ENCODE peak calls at places on chromosomes 6 and 20, in ten cellular contexts. S is stomach; R is Panc1; B is neuronal stem cell; Q is body of pancreas; P is heart right ventricle; X is psoas muscle; H is CD4-positive, alpha-beta T cell; M is aorta; C is hepatocyte. A is an unnamed sample. For H3K9me3, the result is how much of the 10 kb centered on the place peaks cover.

GRCh38 chr6:84842526-84843161 is 78.2 kb upstream of the TBX18 start:
- DNase-seq in S (no peak), R (no peak), B (no peak), Q (no peak), P (no peak), X (no peak), H (no peak), M (no peak), C (peak), A (no peak)

GRCh38 chr20:5932796-5933195 is 17.5 kb downstream of the TRMT6 start:
- DNase-seq in S (no peak), R (no peak), B (no peak), Q (no peak), P (no peak), X (no peak), H (no peak), M (no peak), C (no peak), A (no peak)

GRCh38 chr6:136788069-136788902 is 4.0 kb downstream of the MAP3K5 start:
- DNase-seq in S (no peak), R (no peak), B (no peak), Q (no peak), P (no peak), X (no peak), H (no peak), M (no peak), C (no peak), A (no peak)

GRCh38 chr6:17780071-17780470 is 73.3 kb upstream of the NUP153 start:
- DNase-seq in S (no peak), R (no peak), B (no peak), Q (no peak), P (no peak), X (no peak), H (no peak), M (no peak), C (no peak), A (peak)

GRCh38 chr6:39882567-39882953 is 51.7 kb downstream of the MOCS1 start:
- DNase-seq in S (no peak), R (no peak), B (no peak), Q (no peak), P (no peak), X (no peak), H (no peak), M (peak), C (peak), A (no peak)

GRCh38 chr6:42598300-42598699 is 34.5 kb downstream of the UBR2 start:
- DNase-seq in S (no peak), R (no peak), B (no peak), Q (no peak), P (no peak), X (no peak), H (no peak), M (no peak), C (no peak), A (no peak)

GRCh38 chr20:32160341-32160740 is 47.2 kb downstream of the PLAGL2 start:
- DNase-seq in S (no peak), R (no peak), B (no peak), Q (no peak), P (no peak), X (no peak), H (no peak), M (peak), C (no peak), A (no peak)

GRCh38 chr20:38881806-38882440 is 44.3 kb upstream of the FAM83D start:
- DNase-seq in S (no peak), R (no peak), B (no peak), Q (no peak), P (no peak), X (no peak), H (no peak), M (no peak), C (no peak), A (no peak)

GRCh38 chr6:129497591-129498555 is 212.1 kb downstream of the ARHGAP18 start:
- DNase-seq in S (no peak), R (no peak), B (no peak), Q (no peak), P (no peak), X (no peak), H (no peak), M (no peak), C (no peak), A (no peak)

GRCh38 chr6:15929685-15930084 is 199.2 kb upstream of the MYLIP start:
- DNase-seq in S (no peak), R (no peak), B (no peak), Q (no peak), P (no peak), X (no peak), H (no peak), M (no peak), C (no peak), A (no peak)

GRCh38 chr20:47161411-47161810 is 195.1 kb downstream of the ZMYND8 start:
- DNase-seq in S (no peak), R (no peak), B (no peak), Q (no peak), P (no peak), X (no peak), H (no peak), M (no peak), C (no peak), A (no peak)

GRCh38 chr6:29465279-29465678 is 8.3 kb downstream of the OR2H1 start:
- DNase-seq in S (no peak), R (no peak), B (no peak), Q (no peak), P (no peak), X (no peak), H (no peak), M (no peak), C (no peak), A (no peak)

GRCh38 chr6:159577564-159577963 is 115.5 kb downstream of the SOD2 start:
- DNase-seq in S (no peak), R (no peak), B (no peak), Q (no peak), P (no peak), X (no peak), H (no peak), M (no peak), C (no peak), A (no peak)

GRCh38 chr6:166313255-166314070 is 5.3 kb upstream of the PRR18 start:
- DNase-seq in S (peak), R (peak), B (peak), Q (peak), P (no peak), X (no peak), H (peak), M (no peak), C (peak), A (peak)

GRCh38 chr20:51517839-51518238 is 24.7 kb downstream of the NFATC2 start:
- DNase-seq in S (no peak), R (no peak), B (no peak), Q (no peak), P (no peak), X (no peak), H (no peak), M (no peak), C (no peak), A (no peak)

GRCh38 chr20:50277064-50277415 is 86.4 kb downstream of the CEBPB start:
- DNase-seq in S (no peak), R (no peak), B (no peak), Q (no peak), P (no peak), X (no peak), H (no peak), M (no peak), C (no peak), A (no peak)

GRCh38 chr6:43900560-43901329 is 130.7 kb downstream of the VEGFA start:
- DNase-seq in S (no peak), R (no peak), B (no peak), Q (no peak), P (no peak), X (peak), H (no peak), M (no peak), C (no peak), A (no peak)

GRCh38 chr6:11378639-11379038 is 146.2 kb upstream of the NEDD9 start:
- DNase-seq in S (no peak), R (no peak), B (no peak), Q (no peak), P (no peak), X (no peak), H (no peak), M (no peak), C (no peak), A (no peak)

GRCh38 chr6:28383235-28384142 is 16.1 kb downstream of the ZSCAN12 start:
- DNase-seq in S (peak), R (peak), B (peak), Q (peak), P (peak), X (peak), H (peak), M (peak), C (peak), A (peak)

GRCh38 chr6:159044899-159045727 is at the start of gene TAGAP:
- DNase-seq in S (peak), R (no peak), B (no peak), Q (no peak), P (peak), X (peak), H (peak), M (no peak), C (peak), A (no peak)

GRCh38 chr6:79711167-79711566 is 80.0 kb downstream of the SH3BGRL2 start:
- DNase-seq in S (no peak), R (no peak), B (no peak), Q (no peak), P (no peak), X (no peak), H (no peak), M (no peak), C (no peak), A (no peak)

GRCh38 chr20:41213150-41213820 is 75.9 kb downstream of the PLCG1 start:
- DNase-seq in S (no peak), R (no peak), B (no peak), Q (no peak), P (peak), X (no peak), H (no peak), M (no peak), C (no peak), A (no peak)

GRCh38 chr20:51978081-51978501 is 175.8 kb upstream of the SALL4 start:
- DNase-seq in S (no peak), R (no peak), B (no peak), Q (no peak), P (no peak), X (no peak), H (no peak), M (no peak), C (no peak), A (no peak)

GRCh38 chr20:17500271-17500670 is 30.9 kb downstream of the BFSP1 start:
- DNase-seq in S (no peak), R (no peak), B (no peak), Q (no peak), P (no peak), X (no peak), H (no peak), M (no peak), C (no peak), A (no peak)

GRCh38 chr20:37945034-37945660 is 42.2 kb downstream of the VSTM2L start:
- DNase-seq in S (peak), R (no peak), B (no peak), Q (no peak), P (no peak), X (no peak), H (no peak), M (no peak), C (no peak), A (no peak)

GRCh38 chr6:132392792-132393191 is 8.5 kb downstream of the MOXD1 start:
- DNase-seq in S (no peak), R (no peak), B (no peak), Q (no peak), P (no peak), X (no peak), H (no peak), M (no peak), C (peak), A (no peak)

GRCh38 chr20:54151511-54152226 is 22.1 kb downstream of the CYP24A1 start:
- DNase-seq in S (no peak), R (no peak), B (no peak), Q (no peak), P (no peak), X (no peak), H (no peak), M (no peak), C (no peak), A (no peak)

GRCh38 chr20:54152227-54153040 is 21.4 kb downstream of the CYP24A1 start:
- DNase-seq in S (no peak), R (no peak), B (no peak), Q (no peak), P (no peak), X (no peak), H (no peak), M (no peak), C (no peak), A (no peak)

GRCh38 chr20:54148947-54149764 is 24.6 kb downstream of the CYP24A1 start:
- DNase-seq in S (no peak), R (no peak), B (no peak), Q (no peak), P (no peak), X (no peak), H (no peak), M (no peak), C (peak), A (no peak)

GRCh38 chr20:54149765-54150264 is 24.0 kb downstream of the CYP24A1 start:
- DNase-seq in S (no peak), R (no peak), B (no peak), Q (no peak), P (no peak), X (no peak), H (no peak), M (no peak), C (no peak), A (no peak)

DNA sequence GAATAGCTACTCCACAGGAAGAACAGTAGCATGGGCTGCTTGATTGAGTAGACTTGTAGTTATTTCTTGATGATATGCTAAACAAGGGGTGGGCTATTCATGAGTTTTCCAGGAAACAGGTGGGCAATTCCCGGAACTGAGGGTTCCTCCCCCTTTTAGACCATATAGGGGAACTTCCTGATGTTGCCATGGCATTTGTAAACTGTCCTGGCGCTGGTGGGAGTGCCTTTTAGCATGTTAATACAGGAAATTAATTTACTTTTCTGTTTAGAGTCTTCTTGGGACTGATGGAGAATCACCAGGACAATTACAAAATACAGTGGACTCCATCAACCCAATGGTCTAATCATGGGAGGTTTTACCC is 22.7 kb downstream of the CYP24A1 start:
- DNase-seq in S (no peak), R (no peak), B (no peak), Q (no peak), P (no peak), X (no peak), H (no peak), M (no peak), C (no peak), A (no peak)
- H3K9me3 ChIP-seq in S (under half), R (under half), B (under half), Q (under half), P (under half), X (under half), H (under half), M (under half), C (under half), A (under half)

DNA sequence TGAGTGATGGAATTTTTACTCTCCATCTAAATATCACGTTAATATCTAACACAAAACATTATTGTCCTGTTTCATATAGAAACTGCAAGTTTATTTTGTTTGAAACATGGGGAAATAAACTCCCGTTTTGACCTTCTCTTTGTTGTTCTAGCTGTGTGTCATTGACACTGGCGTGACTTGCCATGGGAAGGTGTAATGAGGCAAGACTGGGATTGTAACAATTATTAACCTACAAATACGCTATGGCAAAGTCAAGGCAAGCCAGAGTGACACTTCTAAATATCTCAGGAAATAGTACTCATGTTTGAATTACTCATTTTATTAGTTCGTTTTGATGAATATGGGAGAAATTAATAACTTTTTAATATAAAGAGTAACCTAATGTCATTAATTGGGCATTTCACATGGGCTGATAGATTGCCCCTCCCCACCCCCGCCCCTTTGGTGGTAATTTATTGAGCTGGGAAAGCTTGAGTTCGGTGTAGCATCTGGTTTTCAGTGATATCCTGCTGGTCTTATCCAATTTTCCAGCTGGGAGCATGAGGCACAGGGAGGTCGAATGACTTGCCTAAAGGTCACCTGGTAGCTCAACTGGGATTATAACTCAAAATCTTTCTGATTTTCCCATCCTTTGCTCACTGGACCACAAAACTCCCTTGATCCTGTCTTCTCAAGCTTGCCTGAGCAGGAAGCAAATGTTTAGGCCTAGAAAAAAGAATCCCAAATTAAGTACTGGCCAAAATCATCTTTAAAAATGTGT is 380.6 kb upstream of the JAG1 start:
- DNase-seq in S (no peak), R (no peak), B (no peak), Q (no peak), P (no peak), X (no peak), H (no peak), M (no peak), C (no peak), A (no peak)
- H3K9me3 ChIP-seq in S (under half), R (under half), B (under half), Q (under half), P (under half), X (under half), H (under half), M (under half), C (under half), A (under half)

GRCh38 chr6:27358786-27359185 is 29.8 kb upstream of the ZNF391 start:
- DNase-seq in S (no peak), R (no peak), B (no peak), Q (no peak), P (no peak), X (no peak), H (no peak), M (no peak), C (no peak), A (no peak)

DNA sequence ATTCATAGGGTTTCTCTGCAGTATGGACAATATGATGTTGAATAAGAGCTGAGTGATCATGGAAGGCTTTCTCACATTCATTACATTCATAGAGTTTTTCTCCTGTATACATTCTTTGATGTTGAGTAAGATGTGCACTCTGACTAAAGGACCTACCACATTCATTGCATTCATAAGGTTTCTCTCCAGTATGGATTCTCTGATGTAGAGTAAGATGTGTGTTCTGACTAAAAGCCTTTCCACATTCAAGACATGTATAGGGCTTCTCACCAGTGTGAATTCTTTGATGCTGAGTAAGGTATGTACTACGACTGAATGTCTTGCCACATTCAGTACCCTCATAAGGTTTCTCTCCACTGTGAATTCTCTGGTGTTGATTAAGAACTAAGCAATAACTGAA is 29.3 kb upstream of the ZNF391 start:
- DNase-seq in S (no peak), R (no peak), B (no peak), Q (no peak), P (no peak), X (no peak), H (no peak), M (no peak), C (no peak), A (no peak)
- H3K9me3 ChIP-seq in S (under half), R (half or more), B (under half), Q (under half), P (under half), X (half or more), H (half or more), M (under half), C (under half), A (under half)

GRCh38 chr6:169088761-169089160 is 164.9 kb downstream of the THBS2 start:
- DNase-seq in S (no peak), R (no peak), B (no peak), Q (no peak), P (no peak), X (no peak), H (no peak), M (no peak), C (no peak), A (no peak)
- H3K9me3 ChIP-seq in S (under half), R (under half), B (under half), Q (under half), P (under half), X (under half), H (under half), M (under half), C (under half), A (under half)

A was measured in neural progenitor cell.